ENCODE peak calls at places on chromosome 21, in five cellular contexts. Y is K562, G is A549, W is HepG2, Z is GM12878. H is an unnamed sample.

GRCh38 chr21:46155514-46156377 is at the start of gene FTCD:
- DNase-seq in Y (no peak), G (no peak), W (peak; percentile 72), Z (no peak), H (no peak)

GRCh38 chr21:45982758-45983731 is 1.5 kb downstream of the COL6A1 start:
- DNase-seq in Y (no peak), G (no peak), W (no peak), Z (no peak), H (no peak)

GRCh38 chr21:24941316-24942185 is 665.7 kb downstream of the MRPL39 start:
- DNase-seq in Y (no peak), G (no peak), W (no peak), Z (no peak), H (peak; percentile 33)

GRCh38 chr21:29105218-29105617 is 25.2 kb upstream of the MAP3K7CL start:
- DNase-seq in Y (no peak), G (no peak), W (peak; percentile 8), Z (no peak), H (no peak)

GRCh38 chr21:14080040-14080763 is 130.6 kb downstream of the LIPI start:
- DNase-seq in Y (no peak), G (no peak), W (no peak), Z (no peak), H (peak; percentile 38)

GRCh38 chr21:33289199-33289819 is 23.1 kb downstream of the IL10RB start:
- DNase-seq in Y (no peak), G (no peak), W (no peak), Z (no peak), H (no peak)

GRCh38 chr21:46622226-46622625 is 13.2 kb upstream of the PRMT2 start:
- DNase-seq in Y (no peak), G (no peak), W (peak; percentile 94), Z (no peak), H (peak; percentile 18)

GRCh38 chr21:31136891-31137290 is 98.6 kb upstream of the KRTAP19-8 start:
- DNase-seq in Y (no peak), G (no peak), W (no peak), Z (peak; percentile 47), H (no peak)

GRCh38 chr21:14403681-14404318 is 20.9 kb upstream of the HSPA13 start:
- DNase-seq in Y (peak; percentile 31), G (peak; percentile 28), W (peak; percentile 19), Z (peak; percentile 9), H (peak; percentile 46)

GRCh38 chr21:45979141-45979631 is 2.4 kb upstream of the COL6A1 start:
- DNase-seq in Y (no peak), G (no peak), W (no peak), Z (no peak), H (no peak)

GRCh38 chr21:44904141-44904923 is 16.4 kb downstream of the ITGB2 start:
- DNase-seq in Y (no peak), G (no peak), W (no peak), Z (no peak), H (no peak)

GRCh38 chr21:44722701-44723100 is 11.3 kb upstream of the TSPEAR start:
- DNase-seq in Y (no peak), G (no peak), W (no peak), Z (no peak), H (no peak)

GRCh38 chr21:35850029-35850428 is 210.3 kb downstream of the SETD4 start:
- DNase-seq in Y (no peak), G (no peak), W (no peak), Z (no peak), H (no peak)

GRCh38 chr21:33378081-33378480 is 25.1 kb upstream of the IFNGR2 start:
- DNase-seq in Y (no peak), G (no peak), W (no peak), Z (no peak), H (no peak)

GRCh38 chr21:14734191-14734590 is 188.1 kb upstream of the SAMSN1 start:
- DNase-seq in Y (no peak), G (no peak), W (no peak), Z (no peak), H (no peak)

GRCh38 chr21:29080454-29080930 is 7.0 kb upstream of the CCT8 start:
- DNase-seq in Y (no peak), G (no peak), W (no peak), Z (no peak), H (no peak)

GRCh38 chr21:33360281-33360680 is 35.5 kb downstream of the IFNAR1 start:
- DNase-seq in Y (no peak), G (no peak), W (no peak), Z (no peak), H (no peak)

GRCh38 chr21:17613242-17613676 is 558 bp upstream of the BTG3 start:
- DNase-seq in Y (no peak), G (peak; percentile 11), W (no peak), Z (no peak), H (no peak)

GRCh38 chr21:44463716-44464115 is 8.4 kb downstream of the LRRC3 start:
- DNase-seq in Y (no peak), G (no peak), W (no peak), Z (no peak), H (peak; percentile 41)

GRCh38 chr21:28132713-28133112 is 860.0 kb downstream of the LTN1 start:
- DNase-seq in Y (no peak), G (no peak), W (no peak), Z (no peak), H (no peak)

GRCh38 chr21:25561668-25562641 is 45.3 kb downstream of the MRPL39 start:
- DNase-seq in Y (no peak), G (peak; percentile 2), W (no peak), Z (peak; percentile 66), H (peak; percentile 83)

GRCh38 chr21:45112371-45112770 is 38.0 kb downstream of the ADARB1 start:
- DNase-seq in Y (no peak), G (no peak), W (no peak), Z (no peak), H (no peak)

GRCh38 chr21:14535702-14536101 is 10.4 kb downstream of the SAMSN1 start:
- DNase-seq in Y (no peak), G (no peak), W (no peak), Z (no peak), H (no peak)

GRCh38 chr21:23743821-23744220 is 1863.5 kb downstream of the MRPL39 start:
- DNase-seq in Y (no peak), G (no peak), W (no peak), Z (no peak), H (no peak)

GRCh38 chr21:23740463-23740862 is 1866.8 kb downstream of the MRPL39 start:
- DNase-seq in Y (no peak), G (no peak), W (no peak), Z (no peak), H (peak; percentile 39)
- TF ChIP-seq REST in Y (no peak), G (no peak), W (no peak), Z (no peak), H (no peak)

DNA sequence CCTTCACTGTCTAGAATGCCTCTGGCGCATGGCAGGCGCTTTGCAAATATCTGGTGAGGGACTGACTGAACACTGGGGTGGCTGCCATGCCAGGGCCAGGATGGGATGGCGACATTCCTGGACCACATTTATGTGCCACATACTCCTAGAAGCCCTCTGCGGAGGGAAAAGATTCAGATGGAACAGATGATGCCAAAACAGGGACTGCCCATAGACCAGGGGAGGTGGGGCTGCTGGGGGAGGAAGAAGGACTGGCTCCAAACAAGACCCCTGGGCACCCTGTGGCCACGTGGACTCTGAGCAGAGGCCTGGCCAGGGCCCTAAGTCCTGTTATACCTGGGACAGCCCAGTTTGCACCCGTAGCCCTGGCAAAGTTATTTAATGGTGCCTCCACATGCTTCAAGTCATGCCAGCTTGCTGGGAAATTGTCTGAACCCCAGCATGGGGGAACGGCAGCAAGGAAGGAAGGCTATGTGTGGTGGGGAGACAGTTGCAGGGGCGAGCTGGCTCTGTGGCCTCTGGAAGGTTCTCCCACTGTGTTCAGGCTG is 44.1 kb downstream of the UMODL1 start:
- DNase-seq in Y (no peak), G (no peak), W (no peak), Z (no peak), H (no peak)
- H3K4me2 ChIP-seq in Y (no peak overlapping the region), G (no peak overlapping the region), W (no peak overlapping the region), Z (no peak overlapping the region), H (no peak overlapping the region)

GRCh38 chr21:41369915-41370839 is 8.3 kb downstream of the MX2 start:
- DNase-seq in Y (no peak), G (no peak), W (peak; percentile 32), Z (peak; percentile 25), H (peak; percentile 36)

GRCh38 chr21:41370840-41371697 is 9.2 kb downstream of the MX2 start:
- DNase-seq in Y (no peak), G (no peak), W (no peak), Z (no peak), H (no peak)

GRCh38 chr21:41368361-41369104 is 6.7 kb downstream of the MX2 start:
- DNase-seq in Y (no peak), G (no peak), W (no peak), Z (no peak), H (no peak)

GRCh38 chr21:41367598-41368360 is 6.0 kb downstream of the MX2 start:
- DNase-seq in Y (no peak), G (no peak), W (no peak), Z (peak; percentile 86), H (no peak)

DNA sequence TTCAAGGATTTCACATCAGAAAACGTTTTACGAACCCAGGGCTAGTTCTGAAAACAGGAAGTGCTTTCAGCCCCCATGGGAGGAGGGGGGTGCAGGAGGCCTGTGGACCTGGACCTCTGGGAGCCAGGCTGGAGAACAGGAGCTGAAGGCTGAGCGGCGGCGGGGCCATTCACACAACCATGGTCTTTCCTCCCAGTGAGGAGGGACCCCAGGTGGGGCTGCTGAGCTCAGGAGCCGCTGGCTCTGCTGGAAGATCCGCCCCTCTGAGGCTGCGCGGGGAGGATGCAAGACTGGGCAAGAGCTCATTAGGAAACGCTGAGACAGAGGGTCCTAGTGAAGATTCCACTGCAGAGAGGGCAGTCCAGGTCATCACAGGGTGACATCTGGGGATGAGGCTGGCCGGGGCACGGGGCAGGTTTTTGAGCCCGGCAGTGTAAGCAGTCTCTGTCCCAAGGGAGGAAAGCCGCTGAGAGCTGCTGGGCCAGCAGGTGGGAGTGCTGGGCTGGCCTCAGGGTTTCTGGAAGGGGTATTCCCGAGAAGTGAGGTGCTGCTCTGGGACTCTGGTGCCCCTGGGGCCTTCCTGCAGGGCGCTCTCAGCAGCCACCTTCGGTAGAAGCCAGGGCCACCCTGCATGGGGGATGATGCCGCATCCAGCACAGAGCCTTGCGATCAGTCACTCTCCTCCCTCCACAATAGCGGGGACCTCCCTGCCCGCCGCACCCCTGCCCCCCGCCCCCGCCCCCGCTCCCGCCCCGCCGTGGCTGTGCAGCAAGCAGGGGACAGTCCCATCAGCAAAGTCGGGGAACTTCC is 7.5 kb downstream of the MX2 start:
- DNase-seq in Y (no peak), G (no peak), W (peak; percentile 40), Z (peak; percentile 42), H (peak; percentile 83)
- TF ChIP-seq JUNB in Y (no peak), G (no peak), W (no peak), Z (no peak), H (no peak)

DNA sequence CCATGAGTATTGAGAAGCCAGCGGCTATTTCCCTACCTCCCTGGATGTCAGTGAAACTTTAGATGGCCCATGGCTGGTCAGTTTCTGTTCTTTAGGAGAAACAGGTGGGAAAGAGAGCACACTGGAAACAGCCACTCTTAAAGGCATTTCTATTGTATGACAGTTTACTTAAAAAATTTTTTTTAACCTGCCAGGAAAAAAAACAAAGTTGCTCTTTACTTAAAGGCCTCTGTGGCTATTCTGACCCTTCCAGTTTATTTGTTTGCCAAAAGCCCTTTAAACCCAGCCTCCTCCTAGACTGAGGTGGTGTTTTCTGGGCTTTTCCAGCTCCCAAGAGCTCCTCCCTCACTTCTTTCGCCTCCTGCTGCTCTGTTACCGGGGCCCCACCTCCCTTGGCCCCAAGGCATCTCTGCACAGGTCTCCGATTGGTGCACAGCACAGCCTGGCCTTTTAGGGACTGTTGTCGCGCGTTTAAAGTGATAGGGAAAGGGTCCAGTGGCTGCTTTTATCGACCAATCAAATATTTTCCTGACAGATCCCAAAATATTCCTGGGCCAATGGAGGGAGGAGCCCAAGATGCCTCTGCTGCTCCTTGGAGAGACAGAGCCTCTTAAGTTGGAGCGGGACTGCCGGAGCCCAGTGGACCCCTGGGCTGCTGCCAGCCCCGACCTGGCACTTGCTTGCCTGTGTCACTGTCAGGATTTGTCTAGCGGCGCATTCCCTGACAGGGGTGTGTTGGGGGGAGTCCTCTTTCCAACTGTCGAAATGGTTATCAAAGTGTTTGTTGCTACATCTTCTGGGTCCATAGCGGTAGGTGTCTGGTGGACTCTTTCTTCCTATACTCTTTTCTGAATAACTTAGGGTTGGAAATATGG is at the start of gene SH3BGR:
- DNase-seq in Y (peak; percentile 75), G (no peak), W (no peak), Z (no peak), H (peak; percentile 93)
- TF ChIP-seq REST in Y (no peak), G (no peak), W (no peak), Z (no peak), H (no peak)